ENCODE peak calls at places on chromosome 13, in eight cellular contexts. One of them, this sample, is unnamed.

GRCh38 chr13:114026128-114026880 is 52.4 kb upstream of the C13orf46 start:
- DNase-seq in A549: no peak
- DNase-seq in breast epithelium: no peak
- DNase-seq in testis: no peak
- DNase-seq in tibial nerve: no peak
- DNase-seq in Peyer's patch: no peak
- DNase-seq in body of pancreas: no peak
- DNase-seq in thyroid gland: no peak
- DNase-seq in this sample: no peak

GRCh38 chr13:72889496-72889895 is 107.6 kb downstream of the PIBF1 start:
- DNase-seq in A549: no peak
- DNase-seq in breast epithelium: no peak
- DNase-seq in testis: no peak
- DNase-seq in tibial nerve: no peak
- DNase-seq in Peyer's patch: no peak
- DNase-seq in body of pancreas: no peak
- DNase-seq in thyroid gland: no peak
- DNase-seq in this sample: no peak

GRCh38 chr13:74751739-74752138 is 617.5 kb upstream of the KLF12 start:
- DNase-seq in A549: no peak
- DNase-seq in breast epithelium: no peak
- DNase-seq in testis: no peak
- DNase-seq in tibial nerve: no peak
- DNase-seq in Peyer's patch: no peak
- DNase-seq in body of pancreas: no peak
- DNase-seq in thyroid gland: no peak
- DNase-seq in this sample: no peak

GRCh38 chr13:67296511-67296910 is 66.4 kb upstream of the PCDH9 start:
- DNase-seq in A549: no peak
- DNase-seq in breast epithelium: no peak
- DNase-seq in testis: no peak
- DNase-seq in tibial nerve: no peak
- DNase-seq in Peyer's patch: no peak
- DNase-seq in body of pancreas: no peak
- DNase-seq in thyroid gland: no peak
- DNase-seq in this sample: no peak

GRCh38 chr13:28658796-28659610 is at the start of gene POMP:
- DNase-seq in A549: peak; percentile 90
- DNase-seq in breast epithelium: peak; percentile 82
- DNase-seq in testis: peak; percentile 95
- DNase-seq in tibial nerve: peak; percentile 90
- DNase-seq in Peyer's patch: peak; percentile 93
- DNase-seq in body of pancreas: peak; percentile 88
- DNase-seq in thyroid gland: peak; percentile 93
- DNase-seq in this sample: peak; percentile 91

GRCh38 chr13:99231726-99232125 is 26.5 kb downstream of the GPR18 start:
- DNase-seq in A549: no peak
- DNase-seq in breast epithelium: no peak
- DNase-seq in testis: no peak
- DNase-seq in tibial nerve: no peak
- DNase-seq in Peyer's patch: no peak
- DNase-seq in body of pancreas: no peak
- DNase-seq in thyroid gland: no peak
- DNase-seq in this sample: no peak

GRCh38 chr13:33236021-33236420 is 49.5 kb downstream of the STARD13 start:
- DNase-seq in A549: no peak
- DNase-seq in breast epithelium: no peak
- DNase-seq in testis: no peak
- DNase-seq in tibial nerve: no peak
- DNase-seq in Peyer's patch: no peak
- DNase-seq in body of pancreas: no peak
- DNase-seq in thyroid gland: no peak
- DNase-seq in this sample: peak; percentile 59

GRCh38 chr13:45482571-45483173 is 17.9 kb downstream of the COG3 start:
- DNase-seq in A549: no peak
- DNase-seq in breast epithelium: no peak
- DNase-seq in testis: no peak
- DNase-seq in tibial nerve: no peak
- DNase-seq in Peyer's patch: no peak
- DNase-seq in body of pancreas: no peak
- DNase-seq in thyroid gland: no peak
- DNase-seq in this sample: peak; percentile 78

GRCh38 chr13:77548095-77548494 is 12.6 kb downstream of the SCEL start:
- DNase-seq in A549: no peak
- DNase-seq in breast epithelium: no peak
- DNase-seq in testis: no peak
- DNase-seq in tibial nerve: no peak
- DNase-seq in Peyer's patch: no peak
- DNase-seq in body of pancreas: no peak
- DNase-seq in thyroid gland: no peak
- DNase-seq in this sample: no peak

GRCh38 chr13:26272621-26273020 is 18.7 kb downstream of the CDK8 start:
- DNase-seq in A549: no peak
- DNase-seq in breast epithelium: no peak
- DNase-seq in testis: no peak
- DNase-seq in tibial nerve: no peak
- DNase-seq in Peyer's patch: no peak
- DNase-seq in body of pancreas: no peak
- DNase-seq in thyroid gland: no peak
- DNase-seq in this sample: no peak

GRCh38 chr13:51760592-51760991 is 43.4 kb downstream of the DHRS12 start:
- DNase-seq in A549: no peak
- DNase-seq in breast epithelium: no peak
- DNase-seq in testis: peak; percentile 71
- DNase-seq in tibial nerve: no peak
- DNase-seq in Peyer's patch: no peak
- DNase-seq in body of pancreas: no peak
- DNase-seq in thyroid gland: peak; percentile 86
- DNase-seq in this sample: no peak

GRCh38 chr13:47726394-47726793 is 274.7 kb downstream of the SUCLA2 start:
- DNase-seq in A549: no peak
- DNase-seq in breast epithelium: no peak
- DNase-seq in testis: no peak
- DNase-seq in tibial nerve: no peak
- DNase-seq in Peyer's patch: no peak
- DNase-seq in body of pancreas: no peak
- DNase-seq in thyroid gland: no peak
- DNase-seq in this sample: no peak

GRCh38 chr13:42894765-42895181 is 97.3 kb downstream of the EPSTI1 start:
- DNase-seq in A549: no peak
- DNase-seq in breast epithelium: no peak
- DNase-seq in testis: no peak
- DNase-seq in tibial nerve: no peak
- DNase-seq in Peyer's patch: no peak
- DNase-seq in body of pancreas: peak; percentile 22
- DNase-seq in thyroid gland: no peak
- DNase-seq in this sample: peak; percentile 96

GRCh38 chr13:75760182-75760981 is 124.3 kb downstream of the LMO7 start:
- DNase-seq in A549: peak; percentile 75
- DNase-seq in breast epithelium: no peak
- DNase-seq in testis: peak; percentile 27
- DNase-seq in tibial nerve: no peak
- DNase-seq in Peyer's patch: peak; percentile 63
- DNase-seq in body of pancreas: peak; percentile 67
- DNase-seq in thyroid gland: peak; percentile 75
- DNase-seq in this sample: peak; percentile 54

GRCh38 chr13:113903361-113903760 is 39.5 kb upstream of the GAS6 start:
- DNase-seq in A549: no peak
- DNase-seq in breast epithelium: peak; percentile 73
- DNase-seq in testis: no peak
- DNase-seq in tibial nerve: no peak
- DNase-seq in Peyer's patch: no peak
- DNase-seq in body of pancreas: peak; percentile 6
- DNase-seq in thyroid gland: no peak
- DNase-seq in this sample: no peak

GRCh38 chr13:113273856-113274590 is 23.0 kb upstream of the LAMP1 start:
- DNase-seq in A549: no peak
- DNase-seq in breast epithelium: no peak
- DNase-seq in testis: no peak
- DNase-seq in tibial nerve: no peak
- DNase-seq in Peyer's patch: no peak
- DNase-seq in body of pancreas: no peak
- DNase-seq in thyroid gland: no peak
- DNase-seq in this sample: no peak

GRCh38 chr13:95921485-95921884 is 131.7 kb downstream of the UGGT2 start:
- DNase-seq in A549: no peak
- DNase-seq in breast epithelium: no peak
- DNase-seq in testis: no peak
- DNase-seq in tibial nerve: no peak
- DNase-seq in Peyer's patch: no peak
- DNase-seq in body of pancreas: no peak
- DNase-seq in thyroid gland: no peak
- DNase-seq in this sample: no peak

GRCh38 chr13:95915102-95915501 is 138.1 kb downstream of the UGGT2 start:
- DNase-seq in A549: no peak
- DNase-seq in breast epithelium: no peak
- DNase-seq in testis: no peak
- DNase-seq in tibial nerve: no peak
- DNase-seq in Peyer's patch: no peak
- DNase-seq in body of pancreas: no peak
- DNase-seq in thyroid gland: no peak
- DNase-seq in this sample: no peak

GRCh38 chr13:95918860-95919259 is 134.3 kb downstream of the UGGT2 start:
- DNase-seq in A549: no peak
- DNase-seq in breast epithelium: no peak
- DNase-seq in testis: no peak
- DNase-seq in tibial nerve: no peak
- DNase-seq in Peyer's patch: no peak
- DNase-seq in body of pancreas: no peak
- DNase-seq in thyroid gland: no peak
- DNase-seq in this sample: no peak

GRCh38 chr13:95924389-95924994 is 128.7 kb downstream of the UGGT2 start:
- DNase-seq in A549: peak; percentile 61
- DNase-seq in breast epithelium: no peak
- DNase-seq in testis: no peak
- DNase-seq in tibial nerve: no peak
- DNase-seq in Peyer's patch: no peak
- DNase-seq in body of pancreas: no peak
- DNase-seq in thyroid gland: no peak
- DNase-seq in this sample: peak; percentile 3

GRCh38 chr13:95920485-95920884 is 132.7 kb downstream of the UGGT2 start:
- DNase-seq in A549: no peak
- DNase-seq in breast epithelium: no peak
- DNase-seq in testis: no peak
- DNase-seq in tibial nerve: no peak
- DNase-seq in Peyer's patch: no peak
- DNase-seq in body of pancreas: no peak
- DNase-seq in thyroid gland: no peak
- DNase-seq in this sample: no peak
- TF ChIP-seq CTCF in A549: no peak
- TF ChIP-seq CTCF in breast epithelium: no peak
- TF ChIP-seq CTCF in testis: no peak
- TF ChIP-seq CTCF in tibial nerve: no peak
- TF ChIP-seq CTCF in Peyer's patch: no peak
- TF ChIP-seq CTCF in body of pancreas: no peak
- TF ChIP-seq CTCF in thyroid gland: no peak
- TF ChIP-seq CTCF in this sample: no peak

GRCh38 chr13:48775804-48776203 is 122.1 kb downstream of the CYSLTR2 start:
- DNase-seq in A549: no peak
- DNase-seq in breast epithelium: no peak
- DNase-seq in testis: no peak
- DNase-seq in tibial nerve: no peak
- DNase-seq in Peyer's patch: no peak
- DNase-seq in body of pancreas: no peak
- DNase-seq in thyroid gland: no peak
- DNase-seq in this sample: no peak
- TF ChIP-seq POLR2A in A549: no peak
- TF ChIP-seq POLR2A in breast epithelium: no peak
- TF ChIP-seq POLR2A in testis: no peak
- TF ChIP-seq POLR2A in tibial nerve: no peak
- TF ChIP-seq POLR2A in Peyer's patch: no peak
- TF ChIP-seq POLR2A in body of pancreas: no peak
- TF ChIP-seq POLR2A in thyroid gland: no peak
- TF ChIP-seq POLR2A in this sample: no peak

GRCh38 chr13:21596722-21597121 is 7.2 kb downstream of the MICU2 start:
- DNase-seq in A549: no peak
- DNase-seq in breast epithelium: no peak
- DNase-seq in testis: no peak
- DNase-seq in tibial nerve: no peak
- DNase-seq in Peyer's patch: no peak
- DNase-seq in body of pancreas: no peak
- DNase-seq in thyroid gland: no peak
- DNase-seq in this sample: no peak
- H3K9me3 ChIP-seq in A549: no peaks in the 10 kb centered on the region
- H3K9me3 ChIP-seq in breast epithelium: no peaks in the 10 kb centered on the region
- H3K9me3 ChIP-seq in testis: no peaks in the 10 kb centered on the region
- H3K9me3 ChIP-seq in tibial nerve: peaks cover 7% of the 10 kb centered on the region
- H3K9me3 ChIP-seq in Peyer's patch: no peaks in the 10 kb centered on the region
- H3K9me3 ChIP-seq in body of pancreas: no peaks in the 10 kb centered on the region
- H3K9me3 ChIP-seq in thyroid gland: no peaks in the 10 kb centered on the region
- H3K9me3 ChIP-seq in this sample: no peaks in the 10 kb centered on the region

GRCh38 chr13:111518161-111518791 is 197.8 kb downstream of the TEX29 start:
- DNase-seq in A549: peak; percentile 12
- DNase-seq in breast epithelium: no peak
- DNase-seq in testis: no peak
- DNase-seq in tibial nerve: no peak
- DNase-seq in Peyer's patch: no peak
- DNase-seq in body of pancreas: peak; percentile 27
- DNase-seq in thyroid gland: no peak
- DNase-seq in this sample: no peak
- TF ChIP-seq CTCF in A549: no peak
- TF ChIP-seq CTCF in breast epithelium: no peak
- TF ChIP-seq CTCF in testis: no peak
- TF ChIP-seq CTCF in tibial nerve: no peak
- TF ChIP-seq CTCF in Peyer's patch: no peak
- TF ChIP-seq CTCF in body of pancreas: peak; percentile 15
- TF ChIP-seq CTCF in thyroid gland: no peak
- TF ChIP-seq CTCF in this sample: no peak

GRCh38 chr13:110017379-110017778 is 231.0 kb upstream of the IRS2 start:
- DNase-seq in A549: peak; percentile 89
- DNase-seq in breast epithelium: peak; percentile 70
- DNase-seq in testis: no peak
- DNase-seq in tibial nerve: no peak
- DNase-seq in Peyer's patch: no peak
- DNase-seq in body of pancreas: no peak
- DNase-seq in thyroid gland: no peak
- DNase-seq in this sample: no peak
- TF ChIP-seq POLR2A in A549: no peak
- TF ChIP-seq POLR2A in breast epithelium: no peak
- TF ChIP-seq POLR2A in testis: no peak
- TF ChIP-seq POLR2A in tibial nerve: no peak
- TF ChIP-seq POLR2A in Peyer's patch: no peak
- TF ChIP-seq POLR2A in body of pancreas: no peak
- TF ChIP-seq POLR2A in thyroid gland: no peak
- TF ChIP-seq POLR2A in this sample: no peak

DNA sequence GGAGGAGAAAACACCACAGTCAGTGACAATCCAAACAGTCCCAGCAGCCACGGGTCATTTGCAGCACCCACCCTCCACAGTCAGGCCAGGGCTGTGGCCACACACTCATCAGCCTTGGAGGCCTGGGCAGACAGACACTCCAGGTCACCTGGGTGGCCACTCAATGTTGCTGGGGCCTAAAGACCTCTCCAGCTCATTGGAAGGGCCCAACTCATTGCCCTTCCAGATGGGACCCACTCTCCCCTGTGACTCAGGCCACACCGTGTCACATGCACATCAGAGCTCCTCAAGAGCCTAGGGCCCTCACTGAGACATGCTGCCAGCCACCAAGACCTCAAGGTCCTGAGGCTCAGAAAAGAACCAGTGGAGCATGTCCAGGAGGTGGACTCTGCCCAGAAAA is 22.4 kb downstream of the TUBA3C start:
- DNase-seq in A549: no peak
- DNase-seq in breast epithelium: no peak
- DNase-seq in testis: no peak
- DNase-seq in tibial nerve: no peak
- DNase-seq in Peyer's patch: no peak
- DNase-seq in body of pancreas: no peak
- DNase-seq in thyroid gland: no peak
- DNase-seq in this sample: no peak
- H3K9me3 ChIP-seq in A549: no peaks in the 10 kb centered on the region
- H3K9me3 ChIP-seq in breast epithelium: peaks cover 22% of the 10 kb centered on the region
- H3K9me3 ChIP-seq in testis: no peaks in the 10 kb centered on the region
- H3K9me3 ChIP-seq in tibial nerve: peaks cover 27% of the 10 kb centered on the region
- H3K9me3 ChIP-seq in Peyer's patch: no peaks in the 10 kb centered on the region
- H3K9me3 ChIP-seq in body of pancreas: no peaks in the 10 kb centered on the region
- H3K9me3 ChIP-seq in thyroid gland: no peaks in the 10 kb centered on the region
- H3K9me3 ChIP-seq in this sample: peaks cover 15% of the 10 kb centered on the region